ENCODE peak calls at places on chromosomes 3 and 15, in nine cellular contexts. O is left lung, V is H9, I is astrocyte, Z is heart right ventricle, L is A549, W is HL-60, C is body of pancreas, E is adrenal gland. A is an unnamed sample.

GRCh38 chr3:18208856-18209255 is 216.3 kb downstream of the SATB1 start:
- DNase-seq in Z (no peak), E (no peak), O (no peak), W (peak), L (no peak), V (no peak), I (no peak), C (no peak), A (no peak)

GRCh38 chr3:184189421-184189820 is 3.4 kb downstream of the ABCF3 start:
- DNase-seq in O (peak), C (no peak), L (no peak), E (no peak), Z (no peak), I (no peak), V (no peak), W (no peak), A (no peak)

GRCh38 chr3:157082305-157082981 is 77.5 kb downstream of the CCNL1 start:
- DNase-seq in I (peak), L (no peak), Z (no peak), E (no peak), O (no peak), C (no peak), W (no peak), V (no peak), A (peak)

GRCh38 chr15:86876387-86876786 is 796.7 kb downstream of the AGBL1 start:
- DNase-seq in V (no peak), I (peak), Z (no peak), W (no peak), E (no peak), C (no peak), L (no peak), O (no peak), A (no peak)

GRCh38 chr3:120172070-120172469 is 77.8 kb upstream of the GSK3B start:
- DNase-seq in V (no peak), C (no peak), O (no peak), E (peak), W (no peak), Z (no peak), I (peak), L (no peak), A (no peak)

GRCh38 chr15:89680282-89680873 is 1.2 kb upstream of the PLIN1 start:
- DNase-seq in L (no peak), E (peak), V (no peak), I (peak), W (no peak), C (peak), Z (peak), O (no peak), A (no peak)

GRCh38 chr3:186976802-186977201 is 46.5 kb downstream of the ST6GAL1 start:
- DNase-seq in V (no peak), Z (no peak), O (no peak), W (no peak), L (no peak), C (no peak), I (peak), E (no peak), A (no peak)

GRCh38 chr15:35450492-35450891 is 95.5 kb downstream of the DPH6 start:
- DNase-seq in Z (no peak), O (no peak), I (peak), W (no peak), C (no peak), L (no peak), E (no peak), V (no peak), A (no peak)

GRCh38 chr3:152589644-152590043 is 245.3 kb upstream of the P2RY1 start:
- DNase-seq in W (no peak), Z (no peak), V (no peak), E (no peak), I (no peak), L (no peak), O (no peak), C (no peak), A (no peak)

GRCh38 chr3:119643528-119643927 is 16.9 kb downstream of the POPDC2 start:
- DNase-seq in L (peak), I (peak), O (no peak), W (no peak), E (no peak), V (no peak), C (no peak), Z (no peak), A (peak)

GRCh38 chr3:46856576-46857471 is 6.4 kb downstream of the MYL3 start:
- DNase-seq in E (no peak), W (no peak), L (no peak), I (no peak), V (no peak), Z (peak), C (no peak), O (no peak), A (no peak)

GRCh38 chr3:186807231-186807630 is 949 bp upstream of the RFC4 start:
- DNase-seq in V (no peak), W (no peak), E (no peak), L (no peak), I (no peak), C (no peak), O (no peak), Z (no peak), A (no peak)

GRCh38 chr3:56813656-56813965 is 11.9 kb upstream of the ARHGEF3 start:
- DNase-seq in O (no peak), W (no peak), V (no peak), E (no peak), Z (no peak), L (no peak), I (no peak), C (no peak), A (peak)

GRCh38 chr3:66029014-66029413 is 9.7 kb downstream of the MAGI1 start:
- DNase-seq in W (no peak), Z (no peak), E (no peak), I (no peak), V (no peak), C (no peak), O (no peak), L (no peak), A (no peak)

GRCh38 chr3:109234300-109234699 is 82.0 kb downstream of the DPPA2 start:
- DNase-seq in V (peak), C (no peak), E (no peak), Z (no peak), I (no peak), L (no peak), O (no peak), W (no peak), A (no peak)

GRCh38 chr3:131755380-131755779 is 252.6 kb upstream of the MRPL3 start:
- DNase-seq in W (no peak), I (no peak), L (no peak), O (no peak), C (no peak), Z (no peak), E (no peak), V (no peak), A (no peak)

DNA sequence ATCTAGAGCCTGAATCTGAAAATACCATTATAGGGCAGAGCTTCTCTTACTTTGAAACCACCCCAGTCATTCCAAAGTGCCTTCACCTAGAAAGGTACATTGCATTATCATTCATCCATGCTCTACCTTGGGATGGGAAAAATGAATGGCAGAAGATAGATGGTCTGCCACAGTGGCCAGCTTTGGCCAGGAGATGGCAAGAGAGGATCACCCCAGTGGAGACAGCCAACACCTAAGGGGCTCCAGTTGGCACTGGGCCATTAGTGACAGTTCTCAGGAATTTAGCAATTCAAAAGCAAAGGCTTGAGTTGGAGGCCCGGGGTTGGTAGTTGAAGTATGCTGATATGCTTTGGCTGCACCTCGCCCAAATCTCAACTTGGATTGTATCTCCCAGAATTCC is 253.6 kb upstream of the MRPL3 start:
- DNase-seq in I (no peak), Z (no peak), O (no peak), E (no peak), C (no peak), V (no peak), W (no peak), L (no peak), A (no peak)
- TF ChIP-seq CTCF in I (no peak), Z (no peak), O (no peak), E (no peak), C (no peak), V (peak), W (no peak), L (no peak), A (no peak)

DNA sequence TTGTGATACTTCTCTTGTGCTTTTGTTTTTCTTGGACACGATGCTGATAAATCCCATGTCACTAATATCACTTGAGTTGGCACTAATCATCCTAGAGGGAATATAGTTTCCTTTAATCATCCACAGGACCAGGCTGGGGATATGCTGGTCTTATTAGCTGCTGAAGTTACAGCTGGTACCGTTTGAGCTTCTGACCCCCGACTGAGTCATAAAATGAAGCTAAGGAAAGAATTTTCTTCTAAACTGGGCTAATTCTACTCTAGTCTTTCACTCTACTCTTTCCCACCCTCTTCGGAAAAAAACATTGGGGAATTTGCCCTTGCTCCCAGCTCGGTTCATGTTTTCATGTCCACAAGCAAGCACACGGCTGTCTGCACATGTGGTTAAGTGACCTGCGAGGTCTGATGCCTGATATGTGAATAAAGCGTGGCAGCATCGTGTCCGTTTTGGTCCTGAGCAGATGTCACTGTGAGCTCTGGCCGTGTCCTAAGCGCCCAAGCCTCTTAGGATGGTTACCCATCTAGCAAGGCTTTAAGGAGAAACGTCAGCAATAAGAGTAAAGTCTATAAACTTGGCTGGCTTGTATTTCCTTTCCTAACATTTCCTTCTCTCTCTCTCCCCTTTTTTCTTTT is 223.7 kb downstream of the ITPR1 start:
- DNase-seq in O (no peak), I (peak), V (no peak), C (no peak), E (no peak), W (no peak), Z (no peak), L (no peak), A (no peak)
- H3K27ac ChIP-seq in O (no peak), I (peak), V (no peak), C (no peak), E (no peak), W (no peak), Z (peak), L (no peak), A (no peak)

DNA sequence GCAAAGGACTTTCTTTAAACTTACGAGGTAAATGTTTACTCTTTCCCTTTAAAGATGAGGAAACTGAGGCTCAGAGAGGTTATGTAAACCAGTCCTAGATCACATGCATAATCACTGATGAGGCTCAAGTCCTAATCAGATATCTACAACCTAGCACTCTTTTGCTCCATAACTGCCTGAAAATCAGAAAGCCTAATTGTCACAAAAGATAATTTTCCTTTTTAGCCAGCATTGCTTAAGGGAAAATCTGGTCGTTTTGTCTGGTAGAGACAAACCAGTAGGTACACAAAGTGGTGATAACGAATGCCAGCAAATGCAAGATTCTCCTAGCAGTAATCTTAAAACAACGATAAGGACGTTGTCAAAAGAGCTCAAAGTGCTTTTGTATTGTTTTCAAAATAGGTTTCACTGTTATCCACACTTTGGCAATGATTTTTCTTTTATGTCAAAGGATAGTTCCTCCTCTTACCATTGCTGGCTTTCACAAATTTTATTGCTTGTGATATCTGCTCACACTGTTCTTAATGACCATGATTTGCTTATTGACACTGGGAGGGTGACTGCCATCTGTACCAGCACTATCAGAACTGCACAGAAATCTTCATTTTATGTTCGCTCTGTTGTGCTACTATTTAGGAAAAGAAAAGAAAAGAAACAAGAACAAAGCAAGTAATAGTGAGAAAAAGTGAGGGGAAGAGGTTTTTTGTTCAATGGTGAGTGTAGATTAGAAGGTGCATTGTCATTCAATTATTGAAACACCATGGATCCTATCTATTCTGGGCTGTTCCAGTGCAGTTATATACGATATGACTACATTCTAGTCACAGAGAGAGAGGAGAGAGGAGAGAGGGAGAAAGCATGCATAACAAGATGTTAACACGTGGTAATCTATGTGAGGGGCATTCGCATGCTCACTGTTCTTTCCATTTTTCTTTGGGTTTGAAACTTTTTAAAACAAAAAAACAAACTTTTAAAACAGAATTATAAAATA is 13.7 kb downstream of the IQCH start:
- DNase-seq in O (no peak), L (no peak), E (no peak), V (no peak), W (no peak), I (no peak), C (no peak), Z (no peak), A (no peak)
- TF ChIP-seq CTCF in O (no peak), L (no peak), E (no peak), V (no peak), W (no peak), I (no peak), C (no peak), Z (no peak), A (no peak)

GRCh38 chr3:142886938-142887337 is 1.9 kb downstream of the PCOLCE2 start:
- DNase-seq in V (no peak), I (peak), L (no peak), W (no peak), O (no peak), E (no peak), Z (no peak), C (no peak), A (peak)
- H3K27ac ChIP-seq in V (no peak), I (no peak), L (no peak), W (no peak), O (peak), E (no peak), Z (no peak), C (no peak), A (no peak)

DNA sequence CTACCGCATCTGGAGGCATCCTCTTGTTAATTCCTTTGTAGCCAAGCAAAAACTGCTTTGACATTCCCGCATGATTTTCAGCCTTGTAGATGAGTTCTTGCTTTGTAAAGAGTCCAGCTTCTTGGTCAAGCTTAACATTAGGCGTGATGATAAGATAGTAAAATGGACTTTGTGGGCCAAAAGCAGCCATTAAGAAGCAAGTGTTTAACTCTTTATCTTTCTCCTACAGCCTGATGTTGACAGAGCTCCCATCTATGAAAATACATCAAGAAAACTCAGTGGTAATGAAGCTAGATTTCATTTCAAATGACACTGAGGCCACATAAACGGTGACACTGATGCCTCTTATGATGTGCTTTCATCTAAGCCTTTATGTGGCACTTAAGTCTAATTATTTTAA is 33.2 kb downstream of the FNDC3B start:
- DNase-seq in L (no peak), I (no peak), Z (no peak), W (no peak), E (no peak), C (no peak), O (no peak), V (no peak), A (no peak)
- TF ChIP-seq CTCF in L (no peak), I (no peak), Z (no peak), W (no peak), E (no peak), C (no peak), O (no peak), V (no peak), A (no peak)

GRCh38 chr15:63953524-63953923 is 92.8 kb downstream of the DAPK2 start:
- DNase-seq in Z (no peak), I (no peak), O (no peak), L (no peak), E (no peak), V (no peak), W (no peak), C (no peak), A (no peak)
- H3K27ac ChIP-seq in Z (no peak), I (no peak), O (no peak), L (no peak), E (no peak), V (no peak), W (no peak), C (no peak), A (no peak)

GRCh38 chr3:196179380-196180308 is 31.6 kb downstream of the ZDHHC19 start:
- DNase-seq in W (no peak), L (no peak), C (no peak), E (no peak), Z (no peak), I (peak), O (peak), V (peak), A (peak)
- TF ChIP-seq CTCF in W (no peak), L (no peak), C (no peak), E (no peak), Z (no peak), I (no peak), O (no peak), V (peak), A (no peak)